ENCODE peak calls at places on chromosomes 5 and 9, in ten cellular contexts. K is fibroblast of mammary gland; E is neuronal stem cell; R is mammary epithelial cell; H is cardiac fibroblast; L is dorsolateral prefrontal cortex; W is Jurkat, Clone E6-1; I is brain microvascular endothelial cell; D is uterus; P is GM23248. B is an unnamed sample.

GRCh38 chr5:112253478-112254250 is 165.4 kb downstream of the EPB41L4A start:
- DNase-seq in K (peak; percentile 86), E (no peak), R (no peak), H (peak; percentile 91), L (no peak), W (no peak), I (no peak), D (peak; percentile 20), P (peak; percentile 76), B (peak; percentile 12)

GRCh38 chr5:115735108-115735998 is 81.1 kb downstream of the CDO1 start:
- DNase-seq in K (peak; percentile 6), E (peak; percentile 8), R (no peak), H (no peak), L (no peak), W (no peak), I (no peak), D (no peak), P (no peak), B (no peak)

GRCh38 chr5:81235287-81236072 is 2.4 kb downstream of the CKMT2 start:
- DNase-seq in K (no peak), E (no peak), R (no peak), H (peak; percentile 44), L (no peak), W (no peak), I (no peak), D (peak; percentile 47), P (no peak), B (no peak)

GRCh38 chr5:107129051-107129450 is 541.7 kb downstream of the EFNA5 start:
- DNase-seq in K (peak; percentile 8), E (no peak), R (no peak), H (peak; percentile 83), L (no peak), W (no peak), I (peak; percentile 39), D (no peak), P (no peak), B (no peak)

GRCh38 chr9:108521063-108521462 is 334.7 kb downstream of the ACTL7B start:
- DNase-seq in K (peak; percentile 69), E (no peak), R (peak; percentile 50), H (peak; percentile 68), L (no peak), W (no peak), I (peak; percentile 64), D (no peak), P (peak; percentile 63), B (no peak)

GRCh38 chr9:112048924-112049785 is 125.9 kb downstream of the SUSD1 start:
- DNase-seq in K (peak; percentile 90), E (no peak), R (no peak), H (peak; percentile 65), L (no peak), W (no peak), I (peak; percentile 89), D (no peak), P (peak; percentile 85), B (no peak)

GRCh38 chr9:78031826-78032598 is 401 bp upstream of the GNAQ start:
- DNase-seq in K (peak; percentile 90), E (peak; percentile 90), R (peak; percentile 92), H (peak; percentile 98), L (peak; percentile 83), W (peak; percentile 94), I (peak; percentile 91), D (peak; percentile 91), P (peak; percentile 94), B (peak; percentile 88)

GRCh38 chr9:35609820-35610163 is 4.7 kb downstream of the TESK1 start:
- DNase-seq in K (no peak), E (no peak), R (no peak), H (no peak), L (no peak), W (no peak), I (no peak), D (no peak), P (no peak), B (no peak)

GRCh38 chr9:133115604-133116345 is 5.3 kb downstream of the RALGDS start:
- DNase-seq in K (peak; percentile 61), E (no peak), R (no peak), H (no peak), L (no peak), W (no peak), I (peak; percentile 62), D (no peak), P (peak; percentile 87), B (no peak)

GRCh38 chr5:10760033-10760975 is 730 bp downstream of the DAP start:
- DNase-seq in K (peak; percentile 60), E (peak; percentile 29), R (peak; percentile 42), H (peak; percentile 63), L (peak; percentile 37), W (no peak), I (peak; percentile 37), D (peak; percentile 37), P (peak; percentile 81), B (no peak)

GRCh38 chr9:95644377-95644776 is 127.6 kb upstream of the PTCH1 start:
- DNase-seq in K (peak; percentile 64), E (no peak), R (no peak), H (no peak), L (no peak), W (no peak), I (peak; percentile 22), D (no peak), P (peak; percentile 40), B (no peak)

DNA sequence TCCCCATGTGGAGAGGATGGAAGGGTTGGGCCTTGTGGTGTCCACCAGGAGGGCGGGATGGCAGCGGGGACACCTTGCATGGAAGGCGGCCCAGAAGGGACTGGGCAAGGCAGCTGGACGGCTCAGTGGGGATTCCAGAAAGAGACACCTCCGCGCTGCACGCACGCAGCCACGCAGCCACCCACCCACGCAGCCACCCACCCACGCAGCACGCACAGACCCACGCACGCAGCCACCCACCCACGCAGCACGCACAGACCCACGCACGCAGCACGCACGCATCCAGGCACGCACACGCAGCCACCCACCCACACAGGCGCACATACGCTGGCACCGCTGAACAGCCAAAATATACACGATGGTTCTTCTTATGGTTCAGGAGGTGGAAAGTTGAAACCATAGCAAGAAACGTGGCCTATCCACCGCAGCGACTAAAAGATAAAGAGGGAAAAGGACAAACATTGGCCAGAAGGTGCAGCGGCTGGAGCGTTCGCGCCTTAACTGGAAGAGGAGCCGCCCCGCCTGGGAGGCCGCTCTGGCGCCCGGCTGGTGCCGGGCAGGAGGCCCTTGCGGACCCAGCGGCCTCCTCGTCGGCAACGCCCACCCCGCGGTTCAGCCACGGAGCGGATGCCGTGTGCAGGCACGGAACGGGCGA is 22.2 kb upstream of the EXOC3 start:
- DNase-seq in K (no peak), E (no peak), R (no peak), H (no peak), L (no peak), W (no peak), I (no peak), D (no peak), P (no peak), B (no peak)
- H3K4me3 ChIP-seq in K (no peak overlapping the region), E (no peak overlapping the region), R (no peak overlapping the region), H (no peak overlapping the region), L (no peak overlapping the region), W (no peak overlapping the region), I (no peak overlapping the region), D (no peak overlapping the region), P (no peak overlapping the region), B (no peak overlapping the region)

DNA sequence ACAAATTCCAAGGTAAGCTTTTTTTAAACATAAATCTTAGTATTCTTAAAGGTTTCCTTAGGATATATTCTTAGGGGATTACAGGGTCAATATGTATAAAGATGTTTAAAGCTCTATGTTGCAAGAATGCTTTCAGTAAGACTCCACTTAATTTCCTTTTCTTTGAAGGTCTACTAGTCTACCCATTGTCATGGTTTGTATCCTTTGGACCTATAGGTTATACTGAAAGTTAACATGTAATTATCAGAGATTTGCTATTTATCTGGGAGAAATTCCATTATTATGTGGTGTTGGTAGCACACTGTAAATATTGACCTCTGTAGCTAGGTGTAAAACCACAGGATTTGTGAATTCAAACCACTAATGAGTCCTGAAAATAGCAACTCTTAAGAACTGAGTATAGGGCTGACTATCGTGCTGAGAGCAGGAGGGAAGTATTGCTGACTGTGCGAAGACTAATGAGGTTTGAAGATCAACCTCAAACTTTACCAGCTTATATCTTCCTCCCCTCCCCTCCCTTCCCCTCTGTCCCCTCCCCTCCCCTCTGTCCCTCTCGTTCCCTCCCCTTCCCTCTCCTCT is 85.6 kb downstream of the GADD45G start:
- DNase-seq in K (no peak), E (no peak), R (no peak), H (no peak), L (no peak), W (no peak), I (no peak), D (no peak), P (no peak), B (no peak)
- H3K4me3 ChIP-seq in K (no peak overlapping the region), E (no peak overlapping the region), R (no peak overlapping the region), H (no peak overlapping the region), L (no peak overlapping the region), W (no peak overlapping the region), I (no peak overlapping the region), D (no peak overlapping the region), P (no peak overlapping the region), B (no peak overlapping the region)

DNA sequence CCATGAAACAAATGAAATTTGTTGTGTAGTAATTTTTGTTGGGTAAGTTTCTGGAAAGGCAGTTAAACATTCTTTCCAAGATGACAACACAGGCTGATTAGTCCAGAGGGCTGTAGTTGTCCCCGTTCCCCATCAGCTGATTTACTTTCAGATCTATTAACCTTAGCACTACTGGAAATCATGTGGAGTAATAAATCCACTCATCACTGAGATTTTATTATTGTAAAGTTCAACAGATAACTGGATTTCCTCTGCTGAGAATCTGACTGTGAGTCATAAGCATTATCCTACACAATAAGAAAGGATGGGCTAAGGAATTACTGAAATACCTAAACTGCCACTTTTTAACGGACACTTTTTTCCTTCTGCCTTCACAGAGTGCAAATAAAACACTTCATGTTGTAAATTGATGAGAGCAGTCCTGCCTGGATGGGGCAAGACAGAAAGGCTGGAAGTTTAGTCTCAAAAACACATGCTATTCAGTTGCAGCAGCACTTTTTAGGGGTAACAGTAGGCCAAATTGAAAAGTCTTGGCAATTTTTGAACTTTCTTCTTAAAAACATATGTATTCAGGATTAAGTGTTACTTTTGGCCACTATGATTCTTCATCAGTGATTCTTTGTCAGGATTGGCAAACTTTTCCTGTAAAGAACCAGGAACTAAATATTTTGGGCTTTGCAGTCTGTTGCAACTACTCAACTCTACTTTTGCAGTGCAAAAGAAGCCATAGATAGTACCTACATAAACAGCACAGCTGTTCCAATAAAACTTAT is 7.1 kb downstream of the STOM start:
- DNase-seq in K (peak; percentile 95), E (no peak), R (peak; percentile 32), H (peak; percentile 79), L (no peak), W (no peak), I (no peak), D (no peak), P (peak; percentile 85), B (peak; percentile 79)
- H3K4me3 ChIP-seq in K (no peak overlapping the region), E (no peak overlapping the region), R (no peak overlapping the region), H (no peak overlapping the region), L (no peak overlapping the region), W (no peak overlapping the region), I (no peak overlapping the region), D (no peak overlapping the region), P (peak overlapping the region; percentile 26), B (no peak overlapping the region)

DNA sequence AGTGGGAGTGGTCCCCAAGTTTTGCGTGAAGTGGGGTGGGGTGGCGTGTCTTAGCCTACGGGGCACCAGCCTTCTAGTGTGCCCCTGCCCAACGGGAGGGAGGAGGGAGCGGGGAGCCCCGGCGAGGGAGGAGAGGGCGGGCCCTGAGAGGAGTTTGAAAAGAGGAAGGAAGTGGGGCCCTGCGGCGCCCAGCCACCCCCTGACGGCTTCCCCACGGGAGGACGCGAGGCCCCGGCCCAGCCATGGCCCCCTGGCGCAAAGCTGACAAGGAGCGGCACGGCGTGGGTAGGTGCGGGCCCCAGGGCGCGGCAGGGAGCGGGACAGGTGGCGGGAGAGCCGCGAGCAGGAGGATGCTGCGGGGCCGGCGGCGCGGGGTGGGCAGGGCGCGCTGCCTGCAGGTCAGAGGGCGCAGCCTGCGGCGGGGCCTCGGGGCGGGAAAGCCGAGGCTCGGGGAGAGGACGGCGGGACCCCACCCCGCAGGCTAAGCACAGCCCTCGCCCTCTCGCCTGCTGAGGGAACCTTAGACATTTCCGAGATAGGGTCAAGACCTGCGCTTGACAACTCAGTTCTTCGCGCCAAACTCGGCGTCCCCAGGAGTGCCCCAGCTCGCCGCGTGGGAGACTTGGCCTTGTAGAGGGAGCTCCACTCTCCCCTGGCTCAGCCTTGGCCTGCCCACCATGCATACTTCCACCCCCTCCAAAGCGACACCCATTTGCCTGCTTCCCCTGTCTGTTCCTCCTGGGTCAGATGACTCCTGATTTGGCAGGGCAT is at the start of gene DOCK2:
- DNase-seq in K (no peak), E (no peak), R (no peak), H (no peak), L (no peak), W (peak; percentile 69), I (no peak), D (no peak), P (peak; percentile 18), B (no peak)
- H3K4me3 ChIP-seq in K (peak within 1 kb of the TSS; percentile 34), E (peak within 1 kb of the TSS; percentile 76), R (no peak within 1 kb of the TSS), H (peak within 1 kb of the TSS; percentile 30), L (no peak within 1 kb of the TSS), W (peak within 1 kb of the TSS; percentile 87), I (peak within 1 kb of the TSS; percentile 50), D (no peak within 1 kb of the TSS), P (peak within 1 kb of the TSS; percentile 64), B (peak within 1 kb of the TSS; percentile 32)